ENCODE peak calls at places on chromosome 19, in four cellular contexts. One of them, this sample, is unnamed.

GRCh38 chr19:36604656-36605100 is 435 bp upstream of the ZNF382 start:
- DNase-seq in stimulated activated naive CD4-positive, alpha-beta T cell: peak; percentile 86
- DNase-seq in stimulated activated CD4-positive, alpha-beta T cell treated with anti-CD3 and anti-CD28 coated beads, Interleukin-2, amount 100 ng/mL, for 24 hours: peak; percentile 90
- DNase-seq in cardiac muscle cell: peak; percentile 70
- DNase-seq in this sample: peak; percentile 47

GRCh38 chr19:18456974-18457373 is 19.0 kb upstream of the ISYNA1 start:
- DNase-seq in stimulated activated naive CD4-positive, alpha-beta T cell: no peak
- DNase-seq in stimulated activated CD4-positive, alpha-beta T cell treated with anti-CD3 and anti-CD28 coated beads, Interleukin-2, amount 100 ng/mL, for 24 hours: no peak
- DNase-seq in cardiac muscle cell: no peak
- DNase-seq in this sample: no peak

GRCh38 chr19:16016226-16017137 is 59.8 kb upstream of the TPM4 start:
- DNase-seq in stimulated activated naive CD4-positive, alpha-beta T cell: no peak
- DNase-seq in stimulated activated CD4-positive, alpha-beta T cell treated with anti-CD3 and anti-CD28 coated beads, Interleukin-2, amount 100 ng/mL, for 24 hours: no peak
- DNase-seq in cardiac muscle cell: no peak
- DNase-seq in this sample: no peak

GRCh38 chr19:43763473-43763939 is 8.7 kb upstream of the SMG9 start:
- DNase-seq in stimulated activated naive CD4-positive, alpha-beta T cell: no peak
- DNase-seq in stimulated activated CD4-positive, alpha-beta T cell treated with anti-CD3 and anti-CD28 coated beads, Interleukin-2, amount 100 ng/mL, for 24 hours: no peak
- DNase-seq in cardiac muscle cell: no peak
- DNase-seq in this sample: no peak

GRCh38 chr19:45577111-45577905 is 7.3 kb downstream of the OPA3 start:
- DNase-seq in stimulated activated naive CD4-positive, alpha-beta T cell: no peak
- DNase-seq in stimulated activated CD4-positive, alpha-beta T cell treated with anti-CD3 and anti-CD28 coated beads, Interleukin-2, amount 100 ng/mL, for 24 hours: no peak
- DNase-seq in cardiac muscle cell: no peak
- DNase-seq in this sample: no peak

GRCh38 chr19:8333771-8334457 is 9.1 kb downstream of the KANK3 start:
- DNase-seq in stimulated activated naive CD4-positive, alpha-beta T cell: no peak
- DNase-seq in stimulated activated CD4-positive, alpha-beta T cell treated with anti-CD3 and anti-CD28 coated beads, Interleukin-2, amount 100 ng/mL, for 24 hours: no peak
- DNase-seq in cardiac muscle cell: peak; percentile 34
- DNase-seq in this sample: no peak

GRCh38 chr19:6359942-6360341 is 1.4 kb upstream of the CLPP start:
- DNase-seq in stimulated activated naive CD4-positive, alpha-beta T cell: no peak
- DNase-seq in stimulated activated CD4-positive, alpha-beta T cell treated with anti-CD3 and anti-CD28 coated beads, Interleukin-2, amount 100 ng/mL, for 24 hours: no peak
- DNase-seq in cardiac muscle cell: no peak
- DNase-seq in this sample: no peak

GRCh38 chr19:45770192-45771101 is 1.4 kb upstream of the SIX5 start:
- DNase-seq in stimulated activated naive CD4-positive, alpha-beta T cell: peak; percentile 86
- DNase-seq in stimulated activated CD4-positive, alpha-beta T cell treated with anti-CD3 and anti-CD28 coated beads, Interleukin-2, amount 100 ng/mL, for 24 hours: peak; percentile 90
- DNase-seq in cardiac muscle cell: peak; percentile 98
- DNase-seq in this sample: peak; percentile 98

GRCh38 chr19:56091066-56091490 is 30.0 kb downstream of the ZNF787 start:
- DNase-seq in stimulated activated naive CD4-positive, alpha-beta T cell: no peak
- DNase-seq in stimulated activated CD4-positive, alpha-beta T cell treated with anti-CD3 and anti-CD28 coated beads, Interleukin-2, amount 100 ng/mL, for 24 hours: no peak
- DNase-seq in cardiac muscle cell: no peak
- DNase-seq in this sample: no peak

GRCh38 chr19:2887391-2887914 is 13.3 kb upstream of the ZNF57 start:
- DNase-seq in stimulated activated naive CD4-positive, alpha-beta T cell: no peak
- DNase-seq in stimulated activated CD4-positive, alpha-beta T cell treated with anti-CD3 and anti-CD28 coated beads, Interleukin-2, amount 100 ng/mL, for 24 hours: peak; percentile 8
- DNase-seq in cardiac muscle cell: peak; percentile 72
- DNase-seq in this sample: peak; percentile 87

GRCh38 chr19:48560095-48560530 is 8.1 kb downstream of the SULT2B1 start:
- DNase-seq in stimulated activated naive CD4-positive, alpha-beta T cell: no peak
- DNase-seq in stimulated activated CD4-positive, alpha-beta T cell treated with anti-CD3 and anti-CD28 coated beads, Interleukin-2, amount 100 ng/mL, for 24 hours: no peak
- DNase-seq in cardiac muscle cell: no peak
- DNase-seq in this sample: no peak

GRCh38 chr19:22617614-22618325 is 16.4 kb upstream of the ZNF492 start:
- DNase-seq in stimulated activated naive CD4-positive, alpha-beta T cell: no peak
- DNase-seq in stimulated activated CD4-positive, alpha-beta T cell treated with anti-CD3 and anti-CD28 coated beads, Interleukin-2, amount 100 ng/mL, for 24 hours: no peak
- DNase-seq in cardiac muscle cell: no peak
- DNase-seq in this sample: no peak

GRCh38 chr19:54390942-54391577 is 24.2 kb upstream of the TTYH1 start:
- DNase-seq in stimulated activated naive CD4-positive, alpha-beta T cell: peak; percentile 62
- DNase-seq in stimulated activated CD4-positive, alpha-beta T cell treated with anti-CD3 and anti-CD28 coated beads, Interleukin-2, amount 100 ng/mL, for 24 hours: peak; percentile 61
- DNase-seq in cardiac muscle cell: peak; percentile 86
- DNase-seq in this sample: no peak

GRCh38 chr19:40805258-40805868 is 6.4 kb downstream of the EGLN2 start:
- DNase-seq in stimulated activated naive CD4-positive, alpha-beta T cell: peak; percentile 32
- DNase-seq in stimulated activated CD4-positive, alpha-beta T cell treated with anti-CD3 and anti-CD28 coated beads, Interleukin-2, amount 100 ng/mL, for 24 hours: no peak
- DNase-seq in cardiac muscle cell: no peak
- DNase-seq in this sample: no peak

GRCh38 chr19:41641879-41642485 is 15.1 kb upstream of the CEACAM4 start:
- DNase-seq in stimulated activated naive CD4-positive, alpha-beta T cell: peak; percentile 59
- DNase-seq in stimulated activated CD4-positive, alpha-beta T cell treated with anti-CD3 and anti-CD28 coated beads, Interleukin-2, amount 100 ng/mL, for 24 hours: peak; percentile 73
- DNase-seq in cardiac muscle cell: peak; percentile 2
- DNase-seq in this sample: peak; percentile 52

GRCh38 chr19:35114656-35115537 is 726 bp upstream of the FXYD3 start:
- DNase-seq in stimulated activated naive CD4-positive, alpha-beta T cell: peak; percentile 58
- DNase-seq in stimulated activated CD4-positive, alpha-beta T cell treated with anti-CD3 and anti-CD28 coated beads, Interleukin-2, amount 100 ng/mL, for 24 hours: peak; percentile 77
- DNase-seq in cardiac muscle cell: peak; percentile 74
- DNase-seq in this sample: peak; percentile 64

GRCh38 chr19:51259348-51260245 is 8.7 kb downstream of the SIGLECL1 start:
- DNase-seq in stimulated activated naive CD4-positive, alpha-beta T cell: no peak
- DNase-seq in stimulated activated CD4-positive, alpha-beta T cell treated with anti-CD3 and anti-CD28 coated beads, Interleukin-2, amount 100 ng/mL, for 24 hours: peak; percentile 60
- DNase-seq in cardiac muscle cell: peak; percentile 27
- DNase-seq in this sample: peak; percentile 58

GRCh38 chr19:16361254-16361653 is 36.6 kb downstream of the KLF2 start:
- DNase-seq in stimulated activated naive CD4-positive, alpha-beta T cell: no peak
- DNase-seq in stimulated activated CD4-positive, alpha-beta T cell treated with anti-CD3 and anti-CD28 coated beads, Interleukin-2, amount 100 ng/mL, for 24 hours: no peak
- DNase-seq in cardiac muscle cell: no peak
- DNase-seq in this sample: no peak

GRCh38 chr19:49331616-49332055 is 3.6 kb upstream of the CD37 start:
- DNase-seq in stimulated activated naive CD4-positive, alpha-beta T cell: peak; percentile 56
- DNase-seq in stimulated activated CD4-positive, alpha-beta T cell treated with anti-CD3 and anti-CD28 coated beads, Interleukin-2, amount 100 ng/mL, for 24 hours: peak; percentile 53
- DNase-seq in cardiac muscle cell: peak; percentile 36
- DNase-seq in this sample: peak; percentile 51

GRCh38 chr19:21065336-21065735 is 16.7 kb upstream of the ZNF714 start:
- DNase-seq in stimulated activated naive CD4-positive, alpha-beta T cell: no peak
- DNase-seq in stimulated activated CD4-positive, alpha-beta T cell treated with anti-CD3 and anti-CD28 coated beads, Interleukin-2, amount 100 ng/mL, for 24 hours: no peak
- DNase-seq in cardiac muscle cell: no peak
- DNase-seq in this sample: no peak

GRCh38 chr19:19460761-19461265 is 54.5 kb downstream of the TSSK6 start:
- DNase-seq in stimulated activated naive CD4-positive, alpha-beta T cell: peak; percentile 48
- DNase-seq in stimulated activated CD4-positive, alpha-beta T cell treated with anti-CD3 and anti-CD28 coated beads, Interleukin-2, amount 100 ng/mL, for 24 hours: peak; percentile 76
- DNase-seq in cardiac muscle cell: peak; percentile 57
- DNase-seq in this sample: no peak

GRCh38 chr19:32817913-32818476 is 51.6 kb downstream of the SLC7A9 start:
- DNase-seq in stimulated activated naive CD4-positive, alpha-beta T cell: no peak
- DNase-seq in stimulated activated CD4-positive, alpha-beta T cell treated with anti-CD3 and anti-CD28 coated beads, Interleukin-2, amount 100 ng/mL, for 24 hours: no peak
- DNase-seq in cardiac muscle cell: no peak
- DNase-seq in this sample: no peak

GRCh38 chr19:38023661-38024574 is 116.9 kb downstream of the SIPA1L3 start:
- DNase-seq in stimulated activated naive CD4-positive, alpha-beta T cell: no peak
- DNase-seq in stimulated activated CD4-positive, alpha-beta T cell treated with anti-CD3 and anti-CD28 coated beads, Interleukin-2, amount 100 ng/mL, for 24 hours: no peak
- DNase-seq in cardiac muscle cell: no peak
- DNase-seq in this sample: no peak

GRCh38 chr19:12703056-12703455 is 6.6 kb upstream of the FBXW9 start:
- DNase-seq in stimulated activated naive CD4-positive, alpha-beta T cell: no peak
- DNase-seq in stimulated activated CD4-positive, alpha-beta T cell treated with anti-CD3 and anti-CD28 coated beads, Interleukin-2, amount 100 ng/mL, for 24 hours: peak; percentile 31
- DNase-seq in cardiac muscle cell: peak; percentile 44
- DNase-seq in this sample: no peak

GRCh38 chr19:1130801-1131717 is 27.3 kb downstream of the GPX4 start:
- DNase-seq in stimulated activated naive CD4-positive, alpha-beta T cell: peak; percentile 40
- DNase-seq in stimulated activated CD4-positive, alpha-beta T cell treated with anti-CD3 and anti-CD28 coated beads, Interleukin-2, amount 100 ng/mL, for 24 hours: peak; percentile 64
- DNase-seq in cardiac muscle cell: no peak
- DNase-seq in this sample: no peak

GRCh38 chr19:18014197-18014596 is 6.2 kb downstream of the ARRDC2 start:
- DNase-seq in stimulated activated naive CD4-positive, alpha-beta T cell: peak; percentile 67
- DNase-seq in stimulated activated CD4-positive, alpha-beta T cell treated with anti-CD3 and anti-CD28 coated beads, Interleukin-2, amount 100 ng/mL, for 24 hours: no peak
- DNase-seq in cardiac muscle cell: no peak
- DNase-seq in this sample: no peak

GRCh38 chr19:30342901-30343300 is 29.3 kb upstream of the ZNF536 start:
- DNase-seq in stimulated activated naive CD4-positive, alpha-beta T cell: no peak
- DNase-seq in stimulated activated CD4-positive, alpha-beta T cell treated with anti-CD3 and anti-CD28 coated beads, Interleukin-2, amount 100 ng/mL, for 24 hours: no peak
- DNase-seq in cardiac muscle cell: no peak
- DNase-seq in this sample: no peak

GRCh38 chr19:42122691-42123607 is 9.3 kb downstream of the POU2F2 start:
- DNase-seq in stimulated activated naive CD4-positive, alpha-beta T cell: no peak
- DNase-seq in stimulated activated CD4-positive, alpha-beta T cell treated with anti-CD3 and anti-CD28 coated beads, Interleukin-2, amount 100 ng/mL, for 24 hours: peak; percentile 80
- DNase-seq in cardiac muscle cell: no peak
- DNase-seq in this sample: no peak

GRCh38 chr19:14556662-14557188 is 15.1 kb downstream of the NDUFB7 start:
- DNase-seq in stimulated activated naive CD4-positive, alpha-beta T cell: peak; percentile 56
- DNase-seq in stimulated activated CD4-positive, alpha-beta T cell treated with anti-CD3 and anti-CD28 coated beads, Interleukin-2, amount 100 ng/mL, for 24 hours: peak; percentile 84
- DNase-seq in cardiac muscle cell: peak; percentile 85
- DNase-seq in this sample: peak; percentile 78

GRCh38 chr19:35639863-35640262 is 1.7 kb upstream of the ETV2 start:
- DNase-seq in stimulated activated naive CD4-positive, alpha-beta T cell: no peak
- DNase-seq in stimulated activated CD4-positive, alpha-beta T cell treated with anti-CD3 and anti-CD28 coated beads, Interleukin-2, amount 100 ng/mL, for 24 hours: no peak
- DNase-seq in cardiac muscle cell: no peak
- DNase-seq in this sample: no peak

GRCh38 chr19:1087813-1088418 is 7.3 kb downstream of the POLR2E start:
- DNase-seq in stimulated activated naive CD4-positive, alpha-beta T cell: peak; percentile 45
- DNase-seq in stimulated activated CD4-positive, alpha-beta T cell treated with anti-CD3 and anti-CD28 coated beads, Interleukin-2, amount 100 ng/mL, for 24 hours: no peak
- DNase-seq in cardiac muscle cell: no peak
- DNase-seq in this sample: no peak

GRCh38 chr19:18541992-18542935 is 1.1 kb downstream of the FKBP8 start:
- DNase-seq in stimulated activated naive CD4-positive, alpha-beta T cell: no peak
- DNase-seq in stimulated activated CD4-positive, alpha-beta T cell treated with anti-CD3 and anti-CD28 coated beads, Interleukin-2, amount 100 ng/mL, for 24 hours: peak; percentile 22
- DNase-seq in cardiac muscle cell: peak; percentile 58
- DNase-seq in this sample: no peak

GRCh38 chr19:17348700-17349099 is 11.3 kb downstream of the GTPBP3 start:
- DNase-seq in stimulated activated naive CD4-positive, alpha-beta T cell: no peak
- DNase-seq in stimulated activated CD4-positive, alpha-beta T cell treated with anti-CD3 and anti-CD28 coated beads, Interleukin-2, amount 100 ng/mL, for 24 hours: no peak
- DNase-seq in cardiac muscle cell: no peak
- DNase-seq in this sample: no peak

GRCh38 chr19:13781547-13781946 is 7.3 kb downstream of the C19orf53 start:
- DNase-seq in stimulated activated naive CD4-positive, alpha-beta T cell: no peak
- DNase-seq in stimulated activated CD4-positive, alpha-beta T cell treated with anti-CD3 and anti-CD28 coated beads, Interleukin-2, amount 100 ng/mL, for 24 hours: peak; percentile 37
- DNase-seq in cardiac muscle cell: peak; percentile 67
- DNase-seq in this sample: no peak

GRCh38 chr19:294819-295686 is 3.9 kb upstream of the PLPP2 start:
- DNase-seq in stimulated activated naive CD4-positive, alpha-beta T cell: peak; percentile 24
- DNase-seq in stimulated activated CD4-positive, alpha-beta T cell treated with anti-CD3 and anti-CD28 coated beads, Interleukin-2, amount 100 ng/mL, for 24 hours: peak; percentile 67
- DNase-seq in cardiac muscle cell: peak; percentile 55
- DNase-seq in this sample: peak; percentile 28

GRCh38 chr19:23817519-23817918 is 58.8 kb upstream of the ZNF681 start:
- DNase-seq in stimulated activated naive CD4-positive, alpha-beta T cell: peak; percentile 22
- DNase-seq in stimulated activated CD4-positive, alpha-beta T cell treated with anti-CD3 and anti-CD28 coated beads, Interleukin-2, amount 100 ng/mL, for 24 hours: peak; percentile 46
- DNase-seq in cardiac muscle cell: peak; percentile 35
- DNase-seq in this sample: peak; percentile 89